ENCODE peak calls at places on chromosome 12, in five cellular contexts. H is neuronal stem cell, C is IMR-90, Q is mesenchymal stem cell, W is trophoblast cell. S is an unnamed sample.
A peak's percentile ranks its signal among the peaks of the same experiment; 100 is the strongest.

GRCh38 chr12:24069532-24070395 is 120.3 kb upstream of the SOX5 start:
- DNase-seq in W (no peak), Q (no peak), C (peak; percentile 34), H (peak; percentile 30), S (peak; percentile 38)

GRCh38 chr12:59005195-59005961 is 85.1 kb upstream of the LRIG3 start:
- DNase-seq in C (peak; percentile 29), H (no peak), W (no peak), Q (peak; percentile 1), S (no peak)

GRCh38 chr12:120229071-120229582 is 28.2 kb upstream of the RPLP0 start:
- DNase-seq in Q (peak; percentile 40), H (no peak), W (peak; percentile 98), C (no peak), S (no peak)

GRCh38 chr12:4518106-4518728 is 20.5 kb upstream of the RAD51AP1 start:
- DNase-seq in Q (peak; percentile 31), H (no peak), C (peak; percentile 81), W (peak; percentile 26), S (no peak)

GRCh38 chr12:46209165-46209564 is 59.7 kb downstream of the SLC38A1 start:
- DNase-seq in H (no peak), C (peak; percentile 51), W (no peak), Q (peak; percentile 15), S (no peak)

GRCh38 chr12:46983959-46984833 is 95.2 kb upstream of the PCED1B start:
- DNase-seq in W (peak; percentile 81), Q (peak; percentile 70), H (peak; percentile 27), C (peak; percentile 75), S (peak; percentile 76)

GRCh38 chr12:127620956-127621355 is 646.0 kb upstream of the TMEM132C start:
- DNase-seq in Q (peak; percentile 10), W (no peak), C (no peak), H (no peak), S (no peak)

GRCh38 chr12:109503611-109504010 is 26.2 kb downstream of the UBE3B start:
- DNase-seq in Q (no peak), C (no peak), H (no peak), W (no peak), S (no peak)

GRCh38 chr12:94140556-94140955 is 7.8 kb upstream of the PLXNC1 start:
- DNase-seq in C (peak; percentile 10), W (peak; percentile 41), H (no peak), Q (peak; percentile 29), S (peak; percentile 85)

GRCh38 chr12:119589087-119589486 is 4.5 kb upstream of the TMEM233 start:
- DNase-seq in H (no peak), C (peak; percentile 4), W (no peak), Q (no peak), S (no peak)

GRCh38 chr12:47870175-47870781 is 34.5 kb downstream of the VDR start:
- DNase-seq in Q (peak; percentile 75), C (no peak), W (peak; percentile 76), H (peak; percentile 23), S (peak; percentile 78)

GRCh38 chr12:12985817-12986408 is 14.2 kb downstream of the HEBP1 start:
- DNase-seq in H (no peak), W (peak; percentile 50), C (peak; percentile 17), Q (peak; percentile 55), S (peak; percentile 88)

GRCh38 chr12:48861111-48861510 is 4.6 kb downstream of the RND1 start:
- DNase-seq in H (no peak), C (no peak), W (no peak), Q (no peak), S (no peak)

GRCh38 chr12:53532524-53533445 is 25.5 kb upstream of the NPFF start:
- DNase-seq in C (no peak), Q (no peak), H (no peak), W (no peak), S (no peak)

GRCh38 chr12:47014474-47014873 is 64.9 kb upstream of the PCED1B start:
- DNase-seq in Q (peak; percentile 86), C (peak; percentile 96), W (no peak), H (no peak), S (no peak)

GRCh38 chr12:81231574-81232368 is 153.9 kb downstream of the ACSS3 start:
- DNase-seq in W (no peak), H (no peak), C (no peak), Q (no peak), S (no peak)

GRCh38 chr12:94435511-94435927 is 24.1 kb downstream of the CEP83 start:
- DNase-seq in C (no peak), W (peak; percentile 64), H (no peak), Q (no peak), S (peak; percentile 44)

DNA sequence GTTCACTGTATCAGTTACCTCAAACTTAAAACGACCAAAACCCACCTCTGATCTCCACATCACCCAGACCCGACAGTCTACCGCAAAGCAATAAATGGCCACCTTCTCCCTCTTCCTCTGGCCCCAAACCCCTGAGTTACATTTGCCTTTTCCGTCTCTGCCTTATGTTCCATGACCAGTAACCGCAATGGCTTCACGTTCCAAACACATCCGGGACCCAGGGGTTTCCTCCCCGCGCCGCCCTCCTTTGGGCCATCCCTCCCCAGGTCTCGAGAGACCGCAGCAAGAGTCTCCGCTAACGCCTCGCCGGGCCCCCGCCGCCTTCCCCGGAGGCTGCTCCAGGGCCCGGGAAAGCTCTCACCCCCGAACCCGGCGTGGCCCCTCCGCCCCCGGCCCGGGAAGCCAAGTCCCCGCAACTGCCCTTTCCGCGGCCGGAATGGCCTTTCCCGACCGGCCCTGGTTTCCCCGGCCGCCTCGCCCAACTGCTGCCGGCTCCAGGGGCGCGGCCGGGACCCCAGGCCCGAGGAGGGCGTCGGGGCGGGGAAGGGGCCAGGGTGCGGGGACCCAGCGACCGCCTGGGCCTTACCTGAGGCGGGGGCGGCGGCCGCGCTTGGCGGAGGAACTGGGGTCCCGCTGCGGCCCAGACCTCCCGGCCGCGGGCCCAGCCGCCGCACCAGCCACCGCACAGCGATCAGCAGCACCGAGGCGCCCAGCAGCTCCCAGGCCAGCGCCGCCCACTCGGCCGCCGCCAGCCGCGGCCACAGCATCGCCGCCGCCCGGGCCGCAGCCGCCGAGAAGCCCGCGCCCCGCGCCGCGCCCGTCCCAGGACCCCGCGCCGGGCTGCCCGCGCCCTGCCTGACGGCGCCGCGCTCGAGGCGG is at the start of gene ANKLE2:
- DNase-seq in W (peak; percentile 65), Q (peak; percentile 88), H (peak; percentile 51), C (peak; percentile 59), S (no peak)
- H3K14ac ChIP-seq in W (peak within 1 kb of the TSS; percentile 97), Q (peak within 1 kb of the TSS; percentile 74), H (peak within 1 kb of the TSS; percentile 56), C (peak within 1 kb of the TSS; percentile 93), S (peak within 1 kb of the TSS; percentile 91)

GRCh38 chr12:131675126-131676080 is 35.5 kb upstream of the SFSWAP start:
- DNase-seq in Q (no peak), W (no peak), C (no peak), H (no peak), S (peak; percentile 30)

GRCh38 chr12:131673519-131674265 is 37.2 kb upstream of the SFSWAP start:
- DNase-seq in H (no peak), C (peak; percentile 10), W (peak; percentile 52), Q (no peak), S (no peak)

GRCh38 chr12:131677699-131678098 is 33.2 kb upstream of the SFSWAP start:
- DNase-seq in C (no peak), Q (no peak), H (no peak), W (no peak), S (no peak)

GRCh38 chr12:131674373-131674772 is 36.5 kb upstream of the SFSWAP start:
- DNase-seq in H (no peak), Q (no peak), W (no peak), C (no peak), S (no peak)

GRCh38 chr12:131676544-131676943 is 34.3 kb upstream of the SFSWAP start:
- DNase-seq in W (no peak), H (no peak), C (no peak), Q (no peak), S (no peak)
- H3K14ac ChIP-seq in W (no peak overlapping the region), H (no peak overlapping the region), C (no peak overlapping the region), Q (no peak overlapping the region), S (no peak overlapping the region)

GRCh38 chr12:117441751-117442150 is 80.3 kb upstream of the NOS1 start:
- DNase-seq in H (no peak), Q (no peak), C (no peak), W (no peak), S (peak; percentile 41)
- H3K14ac ChIP-seq in H (no peak overlapping the region), Q (no peak overlapping the region), C (no peak overlapping the region), W (no peak overlapping the region), S (no peak overlapping the region)

DNA sequence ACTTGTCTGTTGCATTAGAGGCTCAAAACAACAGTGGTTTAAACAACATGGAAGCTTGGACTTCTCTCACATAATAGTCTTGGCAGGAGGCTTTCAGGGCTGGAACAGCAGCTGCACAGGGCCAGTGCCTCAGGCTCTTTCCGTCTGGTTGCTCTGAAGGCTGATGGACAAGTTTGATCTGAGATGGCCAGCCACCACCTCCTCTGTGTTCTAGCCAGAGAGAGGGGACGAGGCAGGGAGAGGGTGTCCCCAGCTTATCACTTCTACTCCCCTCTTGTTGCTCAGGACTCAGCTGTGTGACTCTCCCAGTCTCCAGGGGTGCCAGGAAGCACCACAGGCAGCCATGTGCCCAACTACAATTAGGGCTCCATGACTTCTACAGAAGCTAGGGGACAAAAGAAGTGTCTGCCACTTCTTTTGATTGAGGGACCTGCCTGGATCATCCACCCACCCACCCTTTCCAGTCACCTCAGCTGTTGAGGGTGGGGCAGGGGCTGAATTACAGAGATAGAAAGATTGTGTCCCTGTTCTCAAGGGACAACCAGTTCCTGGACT is 46.6 kb downstream of the SMIM41 start:
- DNase-seq in H (no peak), Q (no peak), C (no peak), W (peak; percentile 29), S (no peak)
- H3K14ac ChIP-seq in H (no peak overlapping the region), Q (no peak overlapping the region), C (no peak overlapping the region), W (no peak overlapping the region), S (peak overlapping the region; percentile 30)

GRCh38 chr12:65894127-65894526 is 69.8 kb downstream of the HMGA2 start:
- DNase-seq in W (no peak), Q (peak; percentile 62), C (peak; percentile 67), H (no peak), S (no peak)

GRCh38 chr12:65894624-65895023 is 70.3 kb downstream of the HMGA2 start:
- DNase-seq in C (no peak), H (no peak), W (no peak), Q (no peak), S (no peak)

GRCh38 chr12:65895031-65895430 is 70.7 kb downstream of the HMGA2 start:
- DNase-seq in Q (no peak), W (no peak), C (no peak), H (no peak), S (no peak)

GRCh38 chr12:65896743-65897142 is 72.5 kb downstream of the HMGA2 start:
- DNase-seq in W (no peak), Q (no peak), H (peak; percentile 26), C (no peak), S (no peak)

GRCh38 chr12:65895759-65896656 is 71.7 kb downstream of the HMGA2 start:
- DNase-seq in Q (peak; percentile 40), H (peak; percentile 84), W (peak; percentile 57), C (no peak), S (peak; percentile 56)
- H3K14ac ChIP-seq in Q (no peak overlapping the region), H (no peak overlapping the region), W (no peak overlapping the region), C (peak overlapping the region; percentile 49), S (peak overlapping the region; percentile 63)

DNA sequence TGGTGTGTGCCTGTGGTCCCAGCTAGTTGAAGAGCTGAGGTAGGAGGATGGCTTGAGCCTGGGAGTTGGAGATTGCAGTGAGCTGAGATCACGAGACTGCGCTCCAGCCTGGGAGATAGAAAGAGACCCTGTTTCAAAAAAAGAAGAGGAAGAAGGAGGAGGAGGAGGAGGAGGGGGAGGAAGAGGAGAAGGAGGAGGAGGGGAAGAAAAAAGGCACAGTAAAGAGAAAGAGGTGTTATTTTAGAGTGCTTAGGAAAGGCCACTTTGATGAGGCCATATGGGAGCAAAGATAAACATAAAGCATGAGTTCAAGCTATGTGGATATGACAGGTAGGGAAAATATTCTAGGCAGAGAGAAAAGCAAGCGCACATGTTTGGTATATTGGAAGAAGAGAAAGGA is 154.1 kb upstream of the BTG1 start:
- DNase-seq in Q (no peak), W (no peak), C (no peak), H (no peak), S (no peak)
- H3K14ac ChIP-seq in Q (no peak overlapping the region), W (no peak overlapping the region), C (no peak overlapping the region), H (no peak overlapping the region), S (no peak overlapping the region)

GRCh38 chr12:106224392-106224706 is 23.5 kb downstream of the CKAP4 start:
- DNase-seq in H (no peak), C (no peak), Q (no peak), W (no peak), S (no peak)
- H3K14ac ChIP-seq in H (no peak overlapping the region), C (no peak overlapping the region), Q (no peak overlapping the region), W (no peak overlapping the region), S (no peak overlapping the region)

S was measured in H9.